ENCODE peak calls at places on chromosome 7, in ten cellular contexts. P is G401; R is SJSA1; A is NCI-H2107; K is cardiac septum; D is glomerular endothelial cell; O is pancreas; Y is stimulated activated CD8-positive, alpha-beta memory T cell treated with anti-CD3 and anti-CD28 coated beads, Interleukin-7, amount 100 ng/mL, for 1 hour; Q is coronary artery; Z is HT1080. M is an unnamed sample.

GRCh38 chr7:12570148-12570528 is 382 bp upstream of the SCIN start:
- DNase-seq in P (no peak), R (no peak), A (no peak), K (no peak), D (no peak), O (no peak), Y (no peak), Q (no peak), Z (no peak), M (no peak)

GRCh38 chr7:128167791-128168666 is 73.0 kb upstream of the LEP start:
- DNase-seq in P (no peak), R (no peak), A (no peak), K (no peak), D (no peak), O (no peak), Y (no peak), Q (no peak), Z (no peak), M (no peak)

GRCh38 chr7:2237109-2237602 is 4.4 kb upstream of the MAD1L1 start:
- DNase-seq in P (no peak), R (no peak), A (peak), K (no peak), D (no peak), O (no peak), Y (no peak), Q (no peak), Z (no peak), M (no peak)

GRCh38 chr7:158076215-158076614 is 511.4 kb downstream of the PTPRN2 start:
- DNase-seq in P (no peak), R (no peak), A (no peak), K (no peak), D (no peak), O (no peak), Y (no peak), Q (no peak), Z (no peak), M (no peak)

GRCh38 chr7:130960208-130960988 is 226.4 kb upstream of the KLF14 start:
- DNase-seq in P (no peak), R (peak), A (no peak), K (no peak), D (peak), O (no peak), Y (no peak), Q (no peak), Z (peak), M (peak)

GRCh38 chr7:76260171-76260703 is 42.2 kb upstream of the HSPB1 start:
- DNase-seq in P (no peak), R (peak), A (peak), K (no peak), D (no peak), O (no peak), Y (no peak), Q (no peak), Z (no peak), M (peak)

GRCh38 chr7:110531186-110531585 is 559.7 kb upstream of the LRRN3 start:
- DNase-seq in P (no peak), R (no peak), A (no peak), K (no peak), D (no peak), O (no peak), Y (no peak), Q (no peak), Z (no peak), M (no peak)

GRCh38 chr7:24304494-24305095 is 20.6 kb downstream of the NPY start:
- DNase-seq in P (no peak), R (no peak), A (peak), K (no peak), D (no peak), O (no peak), Y (no peak), Q (no peak), Z (no peak), M (no peak)

GRCh38 chr7:42035205-42035604 is 201.8 kb downstream of the GLI3 start:
- DNase-seq in P (no peak), R (no peak), A (no peak), K (no peak), D (no peak), O (no peak), Y (no peak), Q (no peak), Z (no peak), M (no peak)

GRCh38 chr7:148854975-148855374 is 29.1 kb downstream of the EZH2 start:
- DNase-seq in P (no peak), R (no peak), A (no peak), K (no peak), D (no peak), O (no peak), Y (no peak), Q (no peak), Z (no peak), M (no peak)